ENCODE peak calls at places on chromosomes 1 and 21, in four cellular contexts. Y is K562, D is WTC11, Q is GM12878. P is an unnamed sample.
A peak's percentile ranks its signal among the peaks of the same experiment; 100 is the strongest.

GRCh38 chr1:170657275-170657853 is 6.6 kb upstream of the PRRX1 start:
- DNase-seq in Y (no peak), D (no peak), Q (peak; percentile 42), P (no peak)

GRCh38 chr1:150477733-150478132 is 9.5 kb upstream of the TARS2 start:
- DNase-seq in Y (no peak), D (no peak), Q (no peak), P (no peak)

GRCh38 chr1:156517746-156518145 is 17.2 kb upstream of the MEF2D start:
- DNase-seq in Y (no peak), D (no peak), Q (no peak), P (no peak)

GRCh38 chr1:12438349-12438924 is 179.6 kb downstream of the DHRS3 start:
- DNase-seq in Y (no peak), D (no peak), Q (peak; percentile 73), P (no peak)

GRCh38 chr1:93595749-93596148 is 85.9 kb downstream of the BCAR3 start:
- DNase-seq in Y (no peak), D (no peak), Q (no peak), P (no peak)

GRCh38 chr21:36470294-36470693 is 9.6 kb downstream of the CLDN14 start:
- DNase-seq in Y (no peak), D (peak; percentile 36), Q (no peak), P (no peak)

GRCh38 chr1:43524804-43525203 is 5.9 kb upstream of the PTPRF start:
- DNase-seq in Y (peak; percentile 65), D (no peak), Q (no peak), P (no peak)

GRCh38 chr21:34115160-34115559 is 41.8 kb downstream of the MRPS6 start:
- DNase-seq in Y (no peak), D (no peak), Q (no peak), P (no peak)

GRCh38 chr1:232432313-232432712 is 197.6 kb downstream of the SIPA1L2 start:
- DNase-seq in Y (no peak), D (no peak), Q (no peak), P (no peak)

GRCh38 chr1:111414756-111415155 is 12.8 kb downstream of the OVGP1 start:
- DNase-seq in Y (no peak), D (no peak), Q (no peak), P (no peak)

GRCh38 chr21:8991968-8992621 is 1529.3 kb upstream of the TPTE start:
- DNase-seq in Y (no peak), D (no peak), Q (no peak), P (no peak)

GRCh38 chr1:37464443-37464842 is 9.9 kb upstream of the ZC3H12A start:
- DNase-seq in Y (no peak), D (no peak), Q (no peak), P (no peak)

GRCh38 chr1:186566140-186566850 is 105.4 kb upstream of the PDC start:
- DNase-seq in Y (no peak), D (no peak), Q (no peak), P (no peak)

GRCh38 chr21:42190492-42190875 is 28.5 kb upstream of the ABCG1 start:
- DNase-seq in Y (no peak), D (no peak), Q (no peak), P (no peak)

GRCh38 chr1:204150702-204151561 is 912 bp downstream of the ETNK2 start:
- DNase-seq in Y (no peak), D (peak; percentile 43), Q (no peak), P (no peak)

GRCh38 chr1:71490432-71490831 is 409.6 kb upstream of the ZRANB2 start:
- DNase-seq in Y (no peak), D (no peak), Q (no peak), P (no peak)

GRCh38 chr1:116760487-116760886 is 6.3 kb downstream of the CD2 start:
- DNase-seq in Y (no peak), D (no peak), Q (no peak), P (no peak)

GRCh38 chr1:156086256-156086662 is 4.0 kb upstream of the MEX3A start:
- DNase-seq in Y (no peak), D (no peak), Q (no peak), P (peak; percentile 99)

GRCh38 chr1:213658508-213658907 is 329.3 kb upstream of the PROX1 start:
- DNase-seq in Y (no peak), D (no peak), Q (no peak), P (no peak)

GRCh38 chr1:227299688-227300087 is 18.6 kb downstream of the CDC42BPA start:
- DNase-seq in Y (no peak), D (no peak), Q (no peak), P (no peak)

GRCh38 chr1:237670296-237670695 is 220.4 kb downstream of the ZP4 start:
- DNase-seq in Y (no peak), D (no peak), Q (no peak), P (no peak)

GRCh38 chr1:96510911-96511310 is 210.7 kb upstream of the PTBP2 start:
- DNase-seq in Y (no peak), D (no peak), Q (no peak), P (no peak)

GRCh38 chr1:27601771-27602509 is 2.0 kb downstream of the AHDC1 start:
- DNase-seq in Y (no peak), D (no peak), Q (no peak), P (no peak)

GRCh38 chr1:14478120-14478519 is 120.4 kb upstream of the KAZN start:
- DNase-seq in Y (no peak), D (no peak), Q (no peak), P (no peak)

GRCh38 chr1:93021539-93022134 is 57.4 kb upstream of the MTF2 start:
- DNase-seq in Y (peak; percentile 62), D (no peak), Q (no peak), P (peak; percentile 42)

GRCh38 chr1:184866991-184867788 is 107.1 kb downstream of the NIBAN1 start:
- DNase-seq in Y (no peak), D (no peak), Q (peak; percentile 79), P (no peak)

GRCh38 chr1:119139393-119139792 is 1.1 kb downstream of the WARS2 start:
- DNase-seq in Y (no peak), D (no peak), Q (peak; percentile 44), P (no peak)

GRCh38 chr21:42002421-42002958 is 7.7 kb downstream of the ZBTB21 start:
- DNase-seq in Y (no peak), D (no peak), Q (peak; percentile 86), P (no peak)

GRCh38 chr21:31803039-31804007 is 69.5 kb upstream of the HUNK start:
- DNase-seq in Y (no peak), D (no peak), Q (no peak), P (no peak)

GRCh38 chr1:151062738-151063371 is 2.7 kb downstream of the MLLT11 start:
- DNase-seq in Y (no peak), D (no peak), Q (no peak), P (no peak)

GRCh38 chr1:230248876-230249275 is 177.3 kb downstream of the PGBD5 start:
- DNase-seq in Y (no peak), D (no peak), Q (no peak), P (no peak)

GRCh38 chr1:200279810-200280411 is 129.9 kb downstream of the ZNF281 start:
- DNase-seq in Y (peak; percentile 69), D (peak; percentile 80), Q (no peak), P (peak; percentile 64)

GRCh38 chr21:43908167-43908566 is 43.1 kb downstream of the AGPAT3 start:
- DNase-seq in Y (no peak), D (no peak), Q (no peak), P (no peak)

GRCh38 chr1:147673401-147673800 is 3.1 kb upstream of the ACP6 start:
- DNase-seq in Y (no peak), D (no peak), Q (no peak), P (no peak)

GRCh38 chr1:202145325-202146140 is 996 bp upstream of the ARL8A start:
- DNase-seq in Y (no peak), D (no peak), Q (no peak), P (no peak)

GRCh38 chr1:202146279-202146678 is 1.7 kb upstream of the ARL8A start:
- DNase-seq in Y (no peak), D (no peak), Q (no peak), P (no peak)

GRCh38 chr1:202144510-202145324 is at the start of gene ARL8A:
- DNase-seq in Y (peak; percentile 92), D (peak; percentile 73), Q (no peak), P (no peak)

GRCh38 chr1:202143011-202143767 is 1.3 kb downstream of the ARL8A start:
- DNase-seq in Y (no peak), D (no peak), Q (no peak), P (peak; percentile 75)

DNA sequence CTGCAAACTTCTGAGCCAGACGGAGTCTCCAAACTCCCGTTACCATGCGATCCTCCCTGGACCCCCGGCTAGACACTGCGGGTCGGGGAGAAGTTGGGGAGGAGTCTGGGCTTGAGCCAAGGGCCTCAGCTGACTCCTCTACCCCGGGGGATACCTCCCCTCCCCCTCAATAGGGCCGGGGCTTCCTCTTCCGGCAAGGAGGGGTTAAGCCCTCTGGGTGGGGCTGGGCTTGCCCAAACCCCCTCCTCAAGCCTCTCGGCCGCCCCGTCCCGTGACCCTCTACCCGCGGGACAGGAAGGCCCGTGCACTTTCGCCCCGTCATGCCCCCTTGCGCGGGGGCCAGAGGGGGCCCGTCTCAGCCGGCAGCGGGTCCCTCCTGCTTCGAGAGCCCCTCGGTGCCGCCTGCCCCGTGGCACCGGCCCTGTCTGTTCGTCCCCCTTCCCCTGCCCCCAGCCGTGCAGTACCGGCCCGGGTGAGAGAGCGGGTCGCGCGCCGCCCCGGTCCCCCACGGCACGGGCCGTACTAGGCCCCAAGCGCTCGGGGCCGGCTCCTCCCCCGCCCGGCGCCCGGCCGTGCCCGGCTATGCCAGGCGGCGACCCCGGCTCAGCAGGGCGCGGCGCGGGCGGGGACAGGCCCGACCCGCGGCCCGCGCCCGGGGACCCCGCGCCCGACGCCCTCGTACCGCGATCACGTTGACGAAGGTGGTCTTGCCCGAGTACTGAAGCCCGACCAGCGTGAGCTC is 598 bp downstream of the ARL8A start:
- DNase-seq in Y (peak; percentile 77), D (peak; percentile 57), Q (no peak), P (no peak)
- TF ChIP-seq CREM in Y (no peak), D (peak; percentile 51), Q (no peak), P (no peak)

GRCh38 chr1:8027748-8028631 is 1.9 kb upstream of the ERRFI1 start:
- DNase-seq in Y (no peak), D (no peak), Q (no peak), P (peak; percentile 76)
- TF ChIP-seq CREM in Y (no peak), D (no peak), Q (no peak), P (no peak)

GRCh38 chr1:54839824-54840223 is 38.7 kb upstream of the TTC22 start:
- DNase-seq in Y (no peak), D (no peak), Q (no peak), P (no peak)

GRCh38 chr1:54844564-54844963 is 42.4 kb downstream of the DHCR24 start:
- DNase-seq in Y (no peak), D (no peak), Q (no peak), P (no peak)

GRCh38 chr1:54842963-54843362 is 41.8 kb upstream of the TTC22 start:
- DNase-seq in Y (no peak), D (no peak), Q (no peak), P (no peak)

GRCh38 chr1:54843449-54843848 is 42.3 kb upstream of the TTC22 start:
- DNase-seq in Y (no peak), D (no peak), Q (no peak), P (no peak)

GRCh38 chr1:54842206-54842915 is 41.2 kb upstream of the TTC22 start:
- DNase-seq in Y (no peak), D (no peak), Q (no peak), P (no peak)
- TF ChIP-seq CREM in Y (no peak), D (no peak), Q (no peak), P (no peak)

GRCh38 chr1:23646086-23646485 is 45.5 kb upstream of the RPL11 start:
- DNase-seq in Y (no peak), D (no peak), Q (no peak), P (no peak)
- TF ChIP-seq CREM in Y (no peak), D (no peak), Q (no peak), P (no peak)